ENCODE peak calls at places on chromosomes 16 and 17, in four cellular contexts. One of them, this sample, is unnamed.

GRCh38 chr17:77285594-77286390 is 145.0 kb downstream of the SEC14L1 start:
- DNase-seq in SK-N-SH: peak
- DNase-seq in H1: no peak
- DNase-seq in HepG2: peak
- DNase-seq in this sample: no peak

GRCh38 chr17:66415366-66416206 is 113.2 kb downstream of the PRKCA start:
- DNase-seq in SK-N-SH: no peak
- DNase-seq in H1: no peak
- DNase-seq in HepG2: peak
- DNase-seq in this sample: no peak

GRCh38 chr17:29140631-29141483 is 39.3 kb downstream of the MYO18A start:
- DNase-seq in H1: no peak
- DNase-seq in HepG2: no peak
- DNase-seq in SK-N-SH: peak
- DNase-seq in this sample: no peak

GRCh38 chr17:67514998-67515397 is 137.9 kb downstream of the PITPNC1 start:
- DNase-seq in HepG2: no peak
- DNase-seq in SK-N-SH: no peak
- DNase-seq in H1: no peak
- DNase-seq in this sample: no peak

GRCh38 chr16:54171855-54172537 is 114.6 kb downstream of the IRX3 start:
- DNase-seq in H1: no peak
- DNase-seq in SK-N-SH: no peak
- DNase-seq in HepG2: peak
- DNase-seq in this sample: no peak

GRCh38 chr16:11973065-11973464 is 3.5 kb upstream of the SNX29 start:
- DNase-seq in HepG2: no peak
- DNase-seq in H1: no peak
- DNase-seq in SK-N-SH: no peak
- DNase-seq in this sample: no peak

GRCh38 chr16:86374603-86375002 is 135.7 kb upstream of the FOXF1 start:
- DNase-seq in H1: no peak
- DNase-seq in SK-N-SH: no peak
- DNase-seq in HepG2: no peak
- DNase-seq in this sample: no peak

GRCh38 chr16:68776821-68777485 is 39.9 kb downstream of the CDH1 start:
- DNase-seq in HepG2: no peak
- DNase-seq in SK-N-SH: no peak
- DNase-seq in H1: no peak
- DNase-seq in this sample: peak

GRCh38 chr16:56997931-56998330 is 8.6 kb downstream of the NLRC5 start:
- DNase-seq in SK-N-SH: no peak
- DNase-seq in HepG2: no peak
- DNase-seq in H1: no peak
- DNase-seq in this sample: no peak

GRCh38 chr16:47726031-47726675 is 265.0 kb downstream of the PHKB start:
- DNase-seq in HepG2: peak
- DNase-seq in H1: no peak
- DNase-seq in SK-N-SH: no peak
- DNase-seq in this sample: no peak

GRCh38 chr17:75645501-75645888 is 12.3 kb downstream of the SMIM5 start:
- DNase-seq in HepG2: no peak
- DNase-seq in SK-N-SH: peak
- DNase-seq in H1: no peak
- DNase-seq in this sample: no peak

GRCh38 chr16:81335669-81336068 is 20.9 kb downstream of the GAN start:
- DNase-seq in H1: no peak
- DNase-seq in SK-N-SH: no peak
- DNase-seq in HepG2: no peak
- DNase-seq in this sample: no peak

GRCh38 chr16:79381552-79382042 is 218.9 kb downstream of the MAF start:
- DNase-seq in H1: no peak
- DNase-seq in SK-N-SH: no peak
- DNase-seq in HepG2: no peak
- DNase-seq in this sample: no peak

GRCh38 chr16:52451971-52452421 is 94.9 kb downstream of the TOX3 start:
- DNase-seq in SK-N-SH: no peak
- DNase-seq in H1: no peak
- DNase-seq in HepG2: peak
- DNase-seq in this sample: no peak

GRCh38 chr17:58120195-58120822 is 27.9 kb upstream of the OR4D1 start:
- DNase-seq in H1: no peak
- DNase-seq in SK-N-SH: no peak
- DNase-seq in HepG2: peak
- DNase-seq in this sample: no peak

GRCh38 chr17:63988741-63989621 is 9.2 kb upstream of the PRR29 start:
- DNase-seq in HepG2: no peak
- DNase-seq in SK-N-SH: no peak
- DNase-seq in H1: no peak
- DNase-seq in this sample: no peak

GRCh38 chr16:2955779-2956565 is 8.1 kb upstream of the KREMEN2 start:
- DNase-seq in H1: no peak
- DNase-seq in SK-N-SH: no peak
- DNase-seq in HepG2: no peak
- DNase-seq in this sample: no peak
- TF ChIP-seq TCF12 in H1: no peak
- TF ChIP-seq TCF12 in SK-N-SH: no peak
- TF ChIP-seq TCF12 in HepG2: no peak
- TF ChIP-seq TCF12 in this sample: no peak

GRCh38 chr16:75087040-75087979 is 29.3 kb downstream of the LDHD start:
- DNase-seq in H1: no peak
- DNase-seq in SK-N-SH: peak
- DNase-seq in HepG2: peak
- DNase-seq in this sample: no peak
- TF ChIP-seq TCF12 in H1: no peak
- TF ChIP-seq TCF12 in SK-N-SH: no peak
- TF ChIP-seq TCF12 in HepG2: no peak
- TF ChIP-seq TCF12 in this sample: no peak

GRCh38 chr16:82506734-82507133 is 120.0 kb upstream of the CDH13 start:
- DNase-seq in HepG2: no peak
- DNase-seq in SK-N-SH: no peak
- DNase-seq in H1: no peak
- DNase-seq in this sample: no peak
- TF ChIP-seq TCF12 in HepG2: no peak
- TF ChIP-seq TCF12 in SK-N-SH: no peak
- TF ChIP-seq TCF12 in H1: no peak
- TF ChIP-seq TCF12 in this sample: no peak

GRCh38 chr17:33024688-33025486 is 33.2 kb downstream of the SPACA3 start:
- DNase-seq in HepG2: no peak
- DNase-seq in SK-N-SH: no peak
- DNase-seq in H1: no peak
- DNase-seq in this sample: no peak

GRCh38 chr17:33028778-33029177 is 37.1 kb downstream of the SPACA3 start:
- DNase-seq in SK-N-SH: no peak
- DNase-seq in H1: no peak
- DNase-seq in HepG2: no peak
- DNase-seq in this sample: no peak

GRCh38 chr17:33023790-33024189 is 32.1 kb downstream of the SPACA3 start:
- DNase-seq in H1: no peak
- DNase-seq in SK-N-SH: no peak
- DNase-seq in HepG2: no peak
- DNase-seq in this sample: no peak

GRCh38 chr17:33033176-33033575 is 41.5 kb downstream of the SPACA3 start:
- DNase-seq in HepG2: no peak
- DNase-seq in H1: no peak
- DNase-seq in SK-N-SH: no peak
- DNase-seq in this sample: no peak

GRCh38 chr17:33028061-33028460 is 36.4 kb downstream of the SPACA3 start:
- DNase-seq in SK-N-SH: no peak
- DNase-seq in H1: no peak
- DNase-seq in HepG2: no peak
- DNase-seq in this sample: no peak
- TF ChIP-seq TCF12 in SK-N-SH: no peak
- TF ChIP-seq TCF12 in H1: no peak
- TF ChIP-seq TCF12 in HepG2: no peak
- TF ChIP-seq TCF12 in this sample: no peak

DNA sequence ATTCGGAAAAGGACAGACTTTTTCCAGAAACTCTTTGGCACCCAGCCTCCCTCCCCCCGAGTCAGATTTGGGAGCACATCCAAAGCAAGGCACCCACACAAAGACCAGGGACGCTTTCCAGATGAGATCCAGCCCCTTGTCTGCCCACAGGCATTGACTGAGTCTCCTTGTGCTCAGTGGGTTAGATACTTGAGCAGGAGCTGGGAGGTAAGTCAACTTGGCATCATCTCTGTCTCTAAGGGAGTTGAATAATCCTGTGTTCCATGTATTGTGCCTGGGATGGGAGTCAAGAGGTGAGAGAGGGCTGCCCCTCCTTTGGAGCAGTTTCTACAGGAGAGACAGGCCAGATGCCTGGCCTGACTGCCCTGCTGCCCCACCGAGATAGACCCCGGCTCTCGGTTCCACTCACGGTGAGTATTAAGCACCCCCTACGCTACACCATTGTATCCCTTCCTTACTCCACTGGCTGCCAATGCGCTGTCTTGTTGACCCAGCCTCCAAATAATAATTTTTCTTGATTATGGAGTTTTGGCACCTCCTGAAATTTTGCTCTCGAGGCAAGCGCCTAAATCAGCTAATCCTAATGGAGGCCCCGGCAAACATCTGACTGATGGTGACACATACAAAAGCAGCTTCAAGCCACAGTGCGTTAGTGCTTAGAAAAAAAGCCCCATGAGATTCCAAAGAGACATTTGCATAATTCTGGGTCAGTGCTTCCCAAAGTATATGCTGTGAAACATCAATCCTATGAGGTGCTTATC is 29.6 kb upstream of the MAP3K14 start:
- DNase-seq in H1: no peak
- DNase-seq in SK-N-SH: no peak
- DNase-seq in HepG2: no peak
- DNase-seq in this sample: no peak
- TF ChIP-seq TCF12 in H1: no peak
- TF ChIP-seq TCF12 in SK-N-SH: peak
- TF ChIP-seq TCF12 in HepG2: no peak
- TF ChIP-seq TCF12 in this sample: no peak

DNA sequence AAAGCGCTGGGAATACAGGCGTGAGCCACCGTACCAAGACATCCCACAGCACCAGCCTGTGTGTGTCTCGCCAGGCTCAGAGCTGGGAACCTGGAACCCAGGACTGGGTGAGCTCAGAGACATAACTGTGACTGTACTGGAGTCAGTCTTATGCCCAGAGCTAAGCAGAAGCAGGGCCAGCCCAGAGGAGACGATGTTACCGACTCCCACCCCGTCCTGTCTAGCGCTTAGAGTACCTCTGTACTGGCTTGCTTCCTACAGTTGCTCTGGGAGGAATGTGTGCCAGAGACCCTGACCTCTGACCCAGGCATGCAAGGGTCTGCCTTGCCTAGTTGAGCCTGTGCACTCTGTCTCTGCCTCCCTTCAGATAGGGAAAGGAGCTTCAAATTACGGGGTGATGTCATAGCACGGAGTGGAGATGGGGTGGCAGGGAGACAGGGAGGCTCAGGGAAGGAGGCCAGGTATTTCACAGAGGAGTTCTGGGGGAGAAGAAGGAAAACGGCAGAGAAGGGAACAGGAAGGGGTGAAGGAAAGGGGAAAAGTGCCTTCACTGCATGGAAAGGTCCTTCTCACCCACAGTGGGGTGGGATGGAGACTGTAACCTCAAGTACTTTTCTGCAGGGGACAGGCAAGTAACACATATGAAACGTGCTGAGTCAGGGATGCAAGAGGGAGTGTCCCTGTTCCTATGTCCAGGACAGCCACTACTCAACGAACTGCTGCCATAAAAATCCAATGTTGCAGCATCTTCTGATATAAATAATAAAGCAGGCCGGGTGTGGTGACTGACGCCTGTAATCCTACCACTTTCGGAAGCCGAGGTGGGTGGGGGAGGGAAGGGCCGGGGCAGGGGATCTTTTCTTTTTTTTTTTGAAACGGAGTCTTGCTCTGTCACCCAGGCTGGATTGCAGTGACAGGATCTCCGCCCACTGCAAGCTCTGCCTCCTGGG is 5.8 kb upstream of the ARMC5 start:
- DNase-seq in H1: no peak
- DNase-seq in HepG2: peak
- DNase-seq in SK-N-SH: no peak
- DNase-seq in this sample: no peak
- TF ChIP-seq TCF12 in H1: no peak
- TF ChIP-seq TCF12 in HepG2: no peak
- TF ChIP-seq TCF12 in SK-N-SH: no peak
- TF ChIP-seq TCF12 in this sample: no peak

DNA sequence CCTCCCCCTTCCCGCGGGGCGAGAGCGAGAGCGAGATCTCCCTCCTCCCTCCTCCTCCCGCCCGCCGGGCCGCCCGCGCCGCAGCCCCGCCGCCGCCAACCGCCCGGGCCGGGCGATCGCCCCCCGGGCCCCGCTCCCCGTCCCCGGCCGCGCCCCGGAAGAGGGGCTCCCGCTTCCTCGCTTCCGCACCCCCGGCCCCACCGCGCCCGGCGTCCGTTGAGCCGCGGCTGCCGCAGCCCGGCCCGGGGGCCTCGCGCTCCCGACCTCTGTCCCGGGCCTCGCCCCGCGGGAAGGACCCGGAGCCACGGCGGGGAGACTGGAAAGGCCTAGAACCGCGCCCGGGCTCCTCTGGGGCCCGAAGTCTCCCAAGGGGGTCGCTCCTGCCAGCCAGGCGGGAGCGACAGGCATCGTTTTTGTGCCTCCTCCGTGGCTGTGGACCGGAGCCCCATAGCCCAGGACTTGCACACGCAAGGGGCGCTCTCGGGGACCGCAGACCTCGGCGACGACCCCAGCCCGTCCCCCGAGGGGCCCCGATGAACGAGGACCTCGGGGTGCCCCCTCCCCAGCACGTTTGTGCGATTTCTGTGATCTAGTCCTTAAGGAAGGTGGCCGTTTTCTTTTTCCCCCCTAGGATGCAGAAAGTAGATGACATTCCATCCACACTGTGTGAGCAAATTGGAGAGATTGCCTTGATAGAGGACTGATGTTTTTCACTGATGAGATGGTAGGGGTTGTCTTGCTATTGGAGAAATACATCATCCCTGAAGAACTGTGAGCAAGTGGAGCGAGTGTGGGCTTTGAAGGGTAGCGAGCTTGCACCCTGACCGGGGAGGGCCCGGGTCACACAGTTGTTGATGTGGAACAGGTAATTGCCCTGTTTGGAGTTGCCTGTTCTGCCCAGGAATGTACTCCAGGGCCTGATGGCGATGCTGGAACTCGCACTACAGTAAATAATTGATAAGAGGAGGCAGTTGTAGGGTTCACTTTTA is 610 bp downstream of the BANP start:
- DNase-seq in SK-N-SH: peak
- DNase-seq in HepG2: peak
- DNase-seq in H1: no peak
- DNase-seq in this sample: no peak
- TF ChIP-seq TCF12 in SK-N-SH: no peak
- TF ChIP-seq TCF12 in HepG2: no peak
- TF ChIP-seq TCF12 in H1: no peak
- TF ChIP-seq TCF12 in this sample: no peak